ENCODE peak calls at places on chromosomes 2 and 18, in eight cellular contexts. One of them, this sample, is unnamed.

GRCh38 chr2:134670955-134671354 is 47.8 kb downstream of the TMEM163 start:
- DNase-seq in heart right ventricle: peak; percentile 29
- DNase-seq in psoas muscle: no peak
- DNase-seq in astrocyte: no peak
- DNase-seq in cardiac muscle cell: no peak
- DNase-seq in tibial artery: no peak
- DNase-seq in left lung: no peak
- DNase-seq in fibroblast of pulmonary artery: no peak
- DNase-seq in this sample: no peak

GRCh38 chr18:36706313-36706881 is 122.4 kb downstream of the TPGS2 start:
- DNase-seq in cardiac muscle cell: no peak
- DNase-seq in left lung: no peak
- DNase-seq in fibroblast of pulmonary artery: no peak
- DNase-seq in astrocyte: peak; percentile 55
- DNase-seq in tibial artery: no peak
- DNase-seq in heart right ventricle: no peak
- DNase-seq in psoas muscle: no peak
- DNase-seq in this sample: no peak

GRCh38 chr18:79511671-79512301 is 116.1 kb downstream of the NFATC1 start:
- DNase-seq in cardiac muscle cell: no peak
- DNase-seq in psoas muscle: peak; percentile 45
- DNase-seq in fibroblast of pulmonary artery: no peak
- DNase-seq in astrocyte: no peak
- DNase-seq in tibial artery: peak; percentile 12
- DNase-seq in left lung: no peak
- DNase-seq in heart right ventricle: no peak
- DNase-seq in this sample: no peak

GRCh38 chr2:158191076-158191566 is 89.4 kb downstream of the UPP2 start:
- DNase-seq in astrocyte: peak; percentile 39
- DNase-seq in left lung: no peak
- DNase-seq in cardiac muscle cell: no peak
- DNase-seq in tibial artery: no peak
- DNase-seq in psoas muscle: no peak
- DNase-seq in fibroblast of pulmonary artery: no peak
- DNase-seq in heart right ventricle: no peak
- DNase-seq in this sample: peak; percentile 74

GRCh38 chr2:32452338-32453064 is 95.7 kb downstream of the BIRC6 start:
- DNase-seq in tibial artery: no peak
- DNase-seq in fibroblast of pulmonary artery: no peak
- DNase-seq in psoas muscle: no peak
- DNase-seq in cardiac muscle cell: no peak
- DNase-seq in left lung: no peak
- DNase-seq in heart right ventricle: no peak
- DNase-seq in astrocyte: no peak
- DNase-seq in this sample: no peak

GRCh38 chr18:44866103-44866502 is 185.4 kb downstream of the SETBP1 start:
- DNase-seq in astrocyte: no peak
- DNase-seq in heart right ventricle: no peak
- DNase-seq in left lung: no peak
- DNase-seq in psoas muscle: no peak
- DNase-seq in fibroblast of pulmonary artery: no peak
- DNase-seq in tibial artery: no peak
- DNase-seq in cardiac muscle cell: no peak
- DNase-seq in this sample: no peak

GRCh38 chr2:108963057-108963456 is 26.0 kb downstream of the EDAR start:
- DNase-seq in heart right ventricle: no peak
- DNase-seq in left lung: no peak
- DNase-seq in tibial artery: no peak
- DNase-seq in fibroblast of pulmonary artery: no peak
- DNase-seq in astrocyte: no peak
- DNase-seq in cardiac muscle cell: no peak
- DNase-seq in psoas muscle: no peak
- DNase-seq in this sample: no peak

GRCh38 chr2:10278029-10278762 is 24.5 kb upstream of the HPCAL1 start:
- DNase-seq in fibroblast of pulmonary artery: peak; percentile 42
- DNase-seq in astrocyte: peak; percentile 76
- DNase-seq in left lung: peak; percentile 93
- DNase-seq in cardiac muscle cell: peak; percentile 77
- DNase-seq in psoas muscle: peak; percentile 84
- DNase-seq in heart right ventricle: peak; percentile 60
- DNase-seq in tibial artery: peak; percentile 80
- DNase-seq in this sample: peak; percentile 13

GRCh38 chr2:31428001-31428418 is 13.5 kb upstream of the XDH start:
- DNase-seq in fibroblast of pulmonary artery: peak; percentile 28
- DNase-seq in tibial artery: no peak
- DNase-seq in astrocyte: no peak
- DNase-seq in cardiac muscle cell: no peak
- DNase-seq in left lung: no peak
- DNase-seq in heart right ventricle: no peak
- DNase-seq in psoas muscle: no peak
- DNase-seq in this sample: peak; percentile 6

GRCh38 chr2:172288603-172289002 is 138.8 kb upstream of the ITGA6 start:
- DNase-seq in cardiac muscle cell: no peak
- DNase-seq in psoas muscle: no peak
- DNase-seq in tibial artery: no peak
- DNase-seq in heart right ventricle: no peak
- DNase-seq in astrocyte: peak; percentile 39
- DNase-seq in fibroblast of pulmonary artery: no peak
- DNase-seq in left lung: no peak
- DNase-seq in this sample: no peak

GRCh38 chr2:8761529-8762164 is 75.8 kb downstream of the KIDINS220 start:
- DNase-seq in astrocyte: peak; percentile 12
- DNase-seq in left lung: no peak
- DNase-seq in fibroblast of pulmonary artery: peak; percentile 64
- DNase-seq in cardiac muscle cell: peak; percentile 65
- DNase-seq in heart right ventricle: no peak
- DNase-seq in psoas muscle: no peak
- DNase-seq in tibial artery: no peak
- DNase-seq in this sample: peak; percentile 47

GRCh38 chr2:10305254-10305635 is 2.5 kb downstream of the HPCAL1 start:
- DNase-seq in heart right ventricle: no peak
- DNase-seq in left lung: no peak
- DNase-seq in cardiac muscle cell: no peak
- DNase-seq in astrocyte: peak; percentile 54
- DNase-seq in fibroblast of pulmonary artery: no peak
- DNase-seq in tibial artery: no peak
- DNase-seq in psoas muscle: no peak
- DNase-seq in this sample: no peak

GRCh38 chr2:147425437-147426038 is 419.3 kb upstream of the ACVR2A start:
- DNase-seq in fibroblast of pulmonary artery: no peak
- DNase-seq in tibial artery: no peak
- DNase-seq in heart right ventricle: no peak
- DNase-seq in astrocyte: no peak
- DNase-seq in psoas muscle: no peak
- DNase-seq in left lung: no peak
- DNase-seq in cardiac muscle cell: no peak
- DNase-seq in this sample: no peak

GRCh38 chr18:23143871-23144270 is 8.6 kb downstream of the CABLES1 start:
- DNase-seq in cardiac muscle cell: peak; percentile 48
- DNase-seq in astrocyte: peak; percentile 37
- DNase-seq in heart right ventricle: peak; percentile 30
- DNase-seq in psoas muscle: no peak
- DNase-seq in left lung: no peak
- DNase-seq in tibial artery: no peak
- DNase-seq in fibroblast of pulmonary artery: peak; percentile 35
- DNase-seq in this sample: no peak

GRCh38 chr2:99139003-99139402 is 2.5 kb upstream of the C2orf15 start:
- DNase-seq in cardiac muscle cell: no peak
- DNase-seq in fibroblast of pulmonary artery: no peak
- DNase-seq in astrocyte: no peak
- DNase-seq in left lung: no peak
- DNase-seq in psoas muscle: no peak
- DNase-seq in heart right ventricle: no peak
- DNase-seq in tibial artery: no peak
- DNase-seq in this sample: no peak

GRCh38 chr2:107072150-107072940 is 186.4 kb upstream of the ST6GAL2 start:
- DNase-seq in fibroblast of pulmonary artery: peak; percentile 32
- DNase-seq in heart right ventricle: no peak
- DNase-seq in cardiac muscle cell: peak; percentile 41
- DNase-seq in left lung: no peak
- DNase-seq in psoas muscle: no peak
- DNase-seq in tibial artery: no peak
- DNase-seq in astrocyte: peak; percentile 2
- DNase-seq in this sample: no peak

GRCh38 chr2:171707752-171708151 is 20.5 kb downstream of the DYNC1I2 start:
- DNase-seq in tibial artery: no peak
- DNase-seq in left lung: no peak
- DNase-seq in cardiac muscle cell: no peak
- DNase-seq in astrocyte: no peak
- DNase-seq in psoas muscle: no peak
- DNase-seq in fibroblast of pulmonary artery: no peak
- DNase-seq in heart right ventricle: no peak
- DNase-seq in this sample: no peak

GRCh38 chr2:177646241-177646640 is 253.7 kb downstream of the AGPS start:
- DNase-seq in astrocyte: no peak
- DNase-seq in tibial artery: no peak
- DNase-seq in cardiac muscle cell: no peak
- DNase-seq in left lung: no peak
- DNase-seq in heart right ventricle: no peak
- DNase-seq in fibroblast of pulmonary artery: no peak
- DNase-seq in psoas muscle: no peak
- DNase-seq in this sample: no peak

GRCh38 chr18:55320399-55321255 is 267.4 kb downstream of the TCF4 start:
- DNase-seq in psoas muscle: no peak
- DNase-seq in fibroblast of pulmonary artery: no peak
- DNase-seq in tibial artery: no peak
- DNase-seq in astrocyte: peak; percentile 51
- DNase-seq in cardiac muscle cell: no peak
- DNase-seq in left lung: no peak
- DNase-seq in heart right ventricle: no peak
- DNase-seq in this sample: peak; percentile 64

GRCh38 chr2:150686391-150686790 is 198.9 kb upstream of the RND3 start:
- DNase-seq in psoas muscle: no peak
- DNase-seq in tibial artery: no peak
- DNase-seq in cardiac muscle cell: no peak
- DNase-seq in astrocyte: no peak
- DNase-seq in fibroblast of pulmonary artery: no peak
- DNase-seq in heart right ventricle: no peak
- DNase-seq in left lung: no peak
- DNase-seq in this sample: no peak

GRCh38 chr2:127632592-127633489 is 13.1 kb upstream of the GPR17 start:
- DNase-seq in astrocyte: no peak
- DNase-seq in left lung: peak; percentile 57
- DNase-seq in heart right ventricle: peak; percentile 16
- DNase-seq in tibial artery: no peak
- DNase-seq in cardiac muscle cell: no peak
- DNase-seq in fibroblast of pulmonary artery: no peak
- DNase-seq in psoas muscle: peak; percentile 47
- DNase-seq in this sample: peak; percentile 14

GRCh38 chr2:134320930-134321329 is 67.1 kb downstream of the MGAT5 start:
- DNase-seq in heart right ventricle: no peak
- DNase-seq in fibroblast of pulmonary artery: no peak
- DNase-seq in left lung: no peak
- DNase-seq in tibial artery: no peak
- DNase-seq in psoas muscle: no peak
- DNase-seq in astrocyte: no peak
- DNase-seq in cardiac muscle cell: no peak
- DNase-seq in this sample: no peak

GRCh38 chr2:128317186-128317897 is 1.3 kb downstream of the HS6ST1 start:
- DNase-seq in astrocyte: no peak
- DNase-seq in cardiac muscle cell: no peak
- DNase-seq in heart right ventricle: no peak
- DNase-seq in psoas muscle: peak; percentile 57
- DNase-seq in tibial artery: no peak
- DNase-seq in left lung: peak; percentile 83
- DNase-seq in fibroblast of pulmonary artery: no peak
- DNase-seq in this sample: peak; percentile 67

GRCh38 chr18:25365242-25365641 is 13.3 kb upstream of the ZNF521 start:
- DNase-seq in cardiac muscle cell: no peak
- DNase-seq in tibial artery: no peak
- DNase-seq in heart right ventricle: no peak
- DNase-seq in fibroblast of pulmonary artery: no peak
- DNase-seq in psoas muscle: no peak
- DNase-seq in astrocyte: no peak
- DNase-seq in left lung: no peak
- DNase-seq in this sample: no peak

GRCh38 chr2:36343601-36344000 is 12.0 kb upstream of the CRIM1 start:
- DNase-seq in tibial artery: no peak
- DNase-seq in left lung: no peak
- DNase-seq in heart right ventricle: no peak
- DNase-seq in psoas muscle: no peak
- DNase-seq in fibroblast of pulmonary artery: no peak
- DNase-seq in cardiac muscle cell: no peak
- DNase-seq in astrocyte: peak; percentile 66
- DNase-seq in this sample: no peak

GRCh38 chr2:176171331-176172006 is 14.4 kb downstream of the HOXD3 start:
- DNase-seq in tibial artery: no peak
- DNase-seq in heart right ventricle: no peak
- DNase-seq in astrocyte: peak; percentile 58
- DNase-seq in left lung: peak; percentile 75
- DNase-seq in fibroblast of pulmonary artery: no peak
- DNase-seq in psoas muscle: no peak
- DNase-seq in cardiac muscle cell: no peak
- DNase-seq in this sample: no peak
- TF ChIP-seq CTCF in tibial artery: no peak
- TF ChIP-seq CTCF in heart right ventricle: no peak
- TF ChIP-seq CTCF in astrocyte: no peak
- TF ChIP-seq CTCF in left lung: no peak
- TF ChIP-seq CTCF in fibroblast of pulmonary artery: no peak
- TF ChIP-seq CTCF in psoas muscle: no peak
- TF ChIP-seq CTCF in cardiac muscle cell: no peak
- TF ChIP-seq CTCF in this sample: no peak

GRCh38 chr2:65856423-65856822 is 424.0 kb upstream of the SPRED2 start:
- DNase-seq in heart right ventricle: no peak
- DNase-seq in fibroblast of pulmonary artery: no peak
- DNase-seq in cardiac muscle cell: no peak
- DNase-seq in tibial artery: no peak
- DNase-seq in astrocyte: no peak
- DNase-seq in left lung: no peak
- DNase-seq in psoas muscle: no peak
- DNase-seq in this sample: no peak
- H3K4me3 ChIP-seq in heart right ventricle: no peak overlapping the region
- H3K4me3 ChIP-seq in fibroblast of pulmonary artery: no peak overlapping the region
- H3K4me3 ChIP-seq in cardiac muscle cell: no peak overlapping the region
- H3K4me3 ChIP-seq in tibial artery: no peak overlapping the region
- H3K4me3 ChIP-seq in astrocyte: no peak overlapping the region
- H3K4me3 ChIP-seq in left lung: no peak overlapping the region
- H3K4me3 ChIP-seq in psoas muscle: no peak overlapping the region
- H3K4me3 ChIP-seq in this sample: no peak overlapping the region

GRCh38 chr2:37453024-37453423 is 108.6 kb downstream of the QPCT start:
- DNase-seq in heart right ventricle: no peak
- DNase-seq in tibial artery: no peak
- DNase-seq in psoas muscle: no peak
- DNase-seq in left lung: no peak
- DNase-seq in cardiac muscle cell: no peak
- DNase-seq in astrocyte: no peak
- DNase-seq in fibroblast of pulmonary artery: no peak
- DNase-seq in this sample: no peak
- TF ChIP-seq CTCF in heart right ventricle: no peak
- TF ChIP-seq CTCF in tibial artery: no peak
- TF ChIP-seq CTCF in psoas muscle: no peak
- TF ChIP-seq CTCF in left lung: no peak
- TF ChIP-seq CTCF in cardiac muscle cell: no peak
- TF ChIP-seq CTCF in astrocyte: no peak
- TF ChIP-seq CTCF in fibroblast of pulmonary artery: no peak
- TF ChIP-seq CTCF in this sample: no peak

DNA sequence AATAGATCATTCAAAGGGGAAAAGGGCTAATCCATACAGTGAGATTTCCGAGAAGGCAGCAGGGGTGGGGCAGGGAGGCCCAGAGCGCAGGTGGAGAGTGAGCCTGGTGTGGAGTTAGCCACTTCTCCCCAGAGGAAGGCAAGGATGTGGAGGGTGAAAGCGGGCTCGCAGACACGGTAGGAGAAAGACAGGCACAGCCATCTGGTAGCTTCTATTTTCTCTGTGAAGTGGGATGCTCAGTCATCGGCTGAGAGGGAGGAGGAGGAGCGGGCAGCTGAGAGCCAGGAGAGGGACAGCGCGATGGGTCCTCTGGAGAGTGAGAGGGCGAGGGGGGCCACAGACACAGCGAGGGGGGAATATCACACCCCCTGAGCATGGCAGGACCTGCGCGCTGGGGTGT is 153.3 kb upstream of the NDUFV2 start:
- DNase-seq in left lung: no peak
- DNase-seq in psoas muscle: no peak
- DNase-seq in astrocyte: peak; percentile 49
- DNase-seq in fibroblast of pulmonary artery: no peak
- DNase-seq in cardiac muscle cell: no peak
- DNase-seq in tibial artery: no peak
- DNase-seq in heart right ventricle: no peak
- DNase-seq in this sample: no peak
- H3K4me3 ChIP-seq in left lung: no peak overlapping the region
- H3K4me3 ChIP-seq in psoas muscle: no peak overlapping the region
- H3K4me3 ChIP-seq in astrocyte: peak overlapping the region; percentile 22
- H3K4me3 ChIP-seq in fibroblast of pulmonary artery: no peak overlapping the region
- H3K4me3 ChIP-seq in cardiac muscle cell: no peak overlapping the region
- H3K4me3 ChIP-seq in tibial artery: no peak overlapping the region
- H3K4me3 ChIP-seq in heart right ventricle: no peak overlapping the region
- H3K4me3 ChIP-seq in this sample: no peak overlapping the region

This sample was measured in GM12865.